ENCODE peak calls at places on chromosomes 16 and 17, in four cellular contexts. I, V, Y and T are unnamed samples. For H3K4me1, the result is how much of the 10 kb centered on the place peaks cover.

GRCh38 chr17:77771587-77771986 is 186.9 kb upstream of the TNRC6C start:
- DNase-seq in I (no peak), V (no peak), Y (no peak), T (no peak)

GRCh38 chr17:82107341-82107860 is 9.4 kb upstream of the FASN start:
- DNase-seq in I (peak), V (no peak), Y (no peak), T (no peak)

GRCh38 chr16:88784074-88784855 is 755 bp downstream of the PIEZO1 start:
- DNase-seq in I (peak), V (peak), Y (peak), T (peak)

GRCh38 chr16:2234813-2235170 is 1.5 kb upstream of the DNASE1L2 start:
- DNase-seq in I (no peak), V (no peak), Y (no peak), T (no peak)

GRCh38 chr16:27928542-27928941 is 135.0 kb downstream of the GSG1L start:
- DNase-seq in I (no peak), V (no peak), Y (no peak), T (no peak)

GRCh38 chr17:75152523-75152922 is 1.8 kb downstream of the JPT1 start:
- DNase-seq in I (no peak), V (peak), Y (no peak), T (no peak)

GRCh38 chr17:55547027-55547670 is 35.9 kb upstream of the SMIM36 start:
- DNase-seq in I (peak), V (peak), Y (no peak), T (no peak)

GRCh38 chr16:87669672-87670071 is 67.4 kb downstream of the JPH3 start:
- DNase-seq in I (no peak), V (no peak), Y (no peak), T (no peak)

GRCh38 chr17:77247048-77247541 is 106.3 kb downstream of the SEC14L1 start:
- DNase-seq in I (peak), V (peak), Y (peak), T (peak)

GRCh38 chr17:31583795-31584340 is 192.4 kb downstream of the RAB11FIP4 start:
- DNase-seq in I (no peak), V (no peak), Y (no peak), T (no peak)

GRCh38 chr16:81251871-81252270 is 13.4 kb downstream of the BCO1 start:
- DNase-seq in I (peak), V (peak), Y (no peak), T (no peak)

GRCh38 chr16:86302710-86303109 is 207.6 kb upstream of the FOXF1 start:
- DNase-seq in I (no peak), V (no peak), Y (no peak), T (no peak)
- H3K27ac ChIP-seq in I (no peak), V (no peak), Y (no peak), T (no peak)

GRCh38 chr17:59372138-59372751 is 40.8 kb downstream of the YPEL2 start:
- DNase-seq in I (peak), V (peak), Y (no peak), T (no peak)
- H3K4me1 ChIP-seq in I (half or more), V (half or more), Y (half or more), T (under half)

GRCh38 chr17:60093694-60094093 is 15.0 kb upstream of the HEATR6 start:
- DNase-seq in I (no peak), V (no peak), Y (no peak), T (no peak)

GRCh38 chr17:60090412-60090811 is 11.7 kb upstream of the HEATR6 start:
- DNase-seq in I (no peak), V (no peak), Y (no peak), T (no peak)

GRCh38 chr17:60091109-60091508 is 12.4 kb upstream of the HEATR6 start:
- DNase-seq in I (no peak), V (no peak), Y (no peak), T (no peak)

GRCh38 chr17:60089097-60089844 is 10.6 kb upstream of the HEATR6 start:
- DNase-seq in I (no peak), V (no peak), Y (no peak), T (no peak)

DNA sequence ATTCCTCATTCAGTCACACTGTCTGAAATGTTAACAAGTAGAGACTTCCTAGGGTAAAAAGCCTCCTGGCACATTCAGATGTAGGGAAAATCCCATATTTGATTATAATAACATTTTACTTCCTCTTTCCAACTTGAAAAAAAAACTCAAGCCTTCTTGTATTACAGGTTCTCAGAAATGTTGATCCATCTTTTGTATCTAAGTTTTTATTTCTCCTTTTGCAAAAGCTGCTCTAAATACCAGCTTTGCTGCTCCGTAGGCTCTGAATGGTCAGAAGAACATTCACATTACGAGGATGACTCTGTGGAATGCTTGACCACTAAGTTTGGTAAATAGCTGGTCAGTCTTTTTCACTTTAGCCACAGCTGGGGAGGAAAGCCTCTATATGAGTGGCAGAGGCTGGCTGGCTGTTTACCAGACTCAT is 13.2 kb upstream of the HEATR6 start:
- DNase-seq in I (peak), V (peak), Y (no peak), T (no peak)
- H3K4me3 ChIP-seq in I (no peak), V (no peak), Y (no peak), T (no peak)

GRCh38 chr16:11581677-11582076 is 5.0 kb downstream of the LITAF start:
- DNase-seq in I (no peak), V (no peak), Y (no peak), T (peak)
- H3K27ac ChIP-seq in I (no peak), V (no peak), Y (peak), T (peak)

DNA sequence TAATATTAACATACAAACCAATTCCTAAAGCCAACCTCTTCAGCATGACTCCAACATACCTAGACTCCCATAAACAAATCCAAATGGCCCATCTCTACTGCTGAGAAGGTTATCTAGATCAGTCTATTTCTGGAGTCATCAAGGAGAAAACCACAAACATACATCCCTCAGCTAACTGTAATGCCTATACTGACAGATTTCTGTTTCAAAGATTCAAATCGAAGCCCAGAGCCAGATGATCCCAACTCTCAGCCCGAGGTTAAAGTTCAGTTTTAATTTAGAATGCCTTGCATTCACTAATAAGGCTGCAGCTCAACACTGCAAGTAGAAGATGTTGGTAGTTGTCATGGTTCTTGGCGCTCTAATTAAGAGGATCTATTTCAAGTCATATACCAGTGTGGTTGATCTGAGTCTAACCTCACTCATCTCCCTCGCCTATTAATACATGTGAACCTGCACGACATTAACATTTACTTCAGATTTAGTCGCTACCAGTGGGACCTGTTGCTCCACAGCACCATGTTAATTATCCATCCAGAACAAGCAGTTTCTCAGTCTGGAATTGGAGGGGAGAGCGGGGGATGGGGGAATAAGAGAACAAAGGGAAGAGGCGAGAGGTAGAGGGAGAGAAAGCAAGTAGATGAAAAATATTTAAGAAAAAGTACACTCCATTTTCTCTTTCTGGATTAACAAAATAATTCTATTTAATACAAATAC is 15.4 kb downstream of the PHF12 start:
- DNase-seq in I (no peak), V (no peak), Y (no peak), T (no peak)
- H3K4me1 ChIP-seq in I (under half), V (under half), Y (half or more), T (under half)

GRCh38 chr16:11056989-11057645 is 112.8 kb downstream of the CLEC16A start:
- DNase-seq in I (no peak), V (no peak), Y (no peak), T (no peak)
- H3K4me3 ChIP-seq in I (no peak), V (no peak), Y (no peak), T (no peak)